ENCODE peak calls at places on chromosomes 12 and 14, in four cellular contexts. Q is kidney, G is K562, M is iPS DF 6.9. U is an unnamed sample.

GRCh38 chr12:129870796-129871195 is 33.0 kb downstream of the TMEM132D start:
- DNase-seq in G (no peak), Q (no peak), M (no peak), U (no peak)

GRCh38 chr12:88922816-88923215 is 342.5 kb upstream of the KITLG start:
- DNase-seq in M (no peak), Q (no peak), G (no peak), U (no peak)

GRCh38 chr12:75725505-75726120 is 214.2 kb upstream of the KRR1 start:
- DNase-seq in Q (no peak), M (no peak), G (peak; percentile 25), U (no peak)

GRCh38 chr12:1839956-1840550 is 19.7 kb downstream of the LRTM2 start:
- DNase-seq in M (no peak), Q (no peak), G (no peak), U (no peak)

GRCh38 chr12:49121047-49121696 is 10.0 kb downstream of the TUBA1B start:
- DNase-seq in Q (no peak), M (no peak), G (peak; percentile 65), U (peak; percentile 54)

GRCh38 chr14:20781805-20782204 is 737 bp downstream of the RNASE6 start:
- DNase-seq in G (no peak), M (no peak), Q (no peak), U (no peak)

GRCh38 chr12:103560604-103561101 is 26.4 kb upstream of the STAB2 start:
- DNase-seq in M (no peak), Q (no peak), G (no peak), U (no peak)

GRCh38 chr12:52789637-52790426 is 6.1 kb downstream of the KRT3 start:
- DNase-seq in Q (peak; percentile 74), M (no peak), G (peak; percentile 83), U (peak; percentile 7)

GRCh38 chr12:94282675-94283074 is 134.3 kb downstream of the PLXNC1 start:
- DNase-seq in M (no peak), G (no peak), Q (no peak), U (no peak)

GRCh38 chr12:32548691-32549412 is 130.2 kb upstream of the DNM1L start:
- DNase-seq in Q (no peak), G (no peak), M (no peak), U (peak; percentile 44)

GRCh38 chr14:58535084-58535483 is 102.7 kb upstream of the DACT1 start:
- DNase-seq in M (no peak), G (no peak), Q (no peak), U (no peak)

DNA sequence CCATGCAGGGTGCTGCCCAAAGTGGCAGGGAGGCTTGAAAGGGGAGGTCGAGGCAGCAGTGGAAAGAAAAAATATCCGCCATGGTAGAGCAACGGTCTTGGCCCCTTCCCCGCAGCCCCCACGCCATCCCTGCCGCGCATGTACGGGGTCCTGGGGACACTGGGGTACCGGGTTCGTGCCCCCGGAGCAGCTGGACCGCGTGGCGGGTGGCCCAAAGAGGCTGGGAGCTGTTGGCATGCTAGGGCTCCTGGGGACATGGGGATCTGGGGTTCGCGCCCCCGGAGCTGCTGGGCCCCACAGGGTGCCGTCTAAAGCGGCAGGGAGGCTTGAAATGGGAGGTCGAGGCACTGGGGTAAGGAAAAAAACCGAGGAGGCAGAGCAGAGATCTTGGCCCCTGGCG is 316.5 kb downstream of the ALG10 start:
- DNase-seq in G (no peak), Q (no peak), M (no peak), U (no peak)
- H3K9me3 ChIP-seq in G (no peaks in the 10 kb centered on the region), Q (no peaks in the 10 kb centered on the region), M (peaks cover 22% of the 10 kb centered on the region), U (no peaks in the 10 kb centered on the region)

GRCh38 chr12:108840605-108841328 is 16.6 kb downstream of the SSH1 start:
- DNase-seq in G (no peak), Q (no peak), M (no peak), U (no peak)
- H3K27ac ChIP-seq in G (no peak overlapping the region), Q (peak overlapping the region; percentile 51), M (no peak overlapping the region), U (peak overlapping the region; percentile 77)

GRCh38 chr14:18688346-18688745 is 87.4 kb downstream of the OR11H12 start:
- DNase-seq in M (no peak), G (no peak), Q (no peak), U (no peak)
- H3K9me3 ChIP-seq in M (peaks cover 6% of the 10 kb centered on the region), G (no peaks in the 10 kb centered on the region), Q (no peaks in the 10 kb centered on the region), U (no peaks in the 10 kb centered on the region)

GRCh38 chr12:109435428-109436180 is 41.5 kb downstream of the KCTD10 start:
- DNase-seq in M (no peak), G (no peak), Q (no peak), U (no peak)
- H3K27ac ChIP-seq in M (no peak overlapping the region), G (no peak overlapping the region), Q (no peak overlapping the region), U (no peak overlapping the region)

DNA sequence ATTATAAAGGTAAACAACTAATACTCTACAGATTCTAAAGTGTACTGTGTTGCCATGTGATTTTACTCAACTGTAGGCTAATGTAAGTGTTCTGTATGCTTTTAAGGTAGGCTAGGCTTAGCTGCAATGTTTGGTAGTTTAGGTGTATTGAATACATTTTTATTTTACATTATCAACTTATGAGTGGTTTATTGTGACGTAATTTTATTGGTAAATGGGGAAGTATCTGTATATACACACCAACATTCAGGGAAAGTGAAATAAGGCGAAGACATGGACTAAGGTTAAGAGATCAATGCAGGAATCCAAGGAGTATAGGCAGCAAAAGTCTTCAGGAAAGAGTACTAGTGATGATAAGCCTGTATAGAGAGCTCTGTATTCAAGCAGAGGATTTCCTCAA is 365.8 kb upstream of the MGAT4C start:
- DNase-seq in G (no peak), M (no peak), Q (no peak), U (no peak)
- H3K9me3 ChIP-seq in G (no peaks in the 10 kb centered on the region), M (no peaks in the 10 kb centered on the region), Q (peaks cover 6% of the 10 kb centered on the region), U (no peaks in the 10 kb centered on the region)

DNA sequence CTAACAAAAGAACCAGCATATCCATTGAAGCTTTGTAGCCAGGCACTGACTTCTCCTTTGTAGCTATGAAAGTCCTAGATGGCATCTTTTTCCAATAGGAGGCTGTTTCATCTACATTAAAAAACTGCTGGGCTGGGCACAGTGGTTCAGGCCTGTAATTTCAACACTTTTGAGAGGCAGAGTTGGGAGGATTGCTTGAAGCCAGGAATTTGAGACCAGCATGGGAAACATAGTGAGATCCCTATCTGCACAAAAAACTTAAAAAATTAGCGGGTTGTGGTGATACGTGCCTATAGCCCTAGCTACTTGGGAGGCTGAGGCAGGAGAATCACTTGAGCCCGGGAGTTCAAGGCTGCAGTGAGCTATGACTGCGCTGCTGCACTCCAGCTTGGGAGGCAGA is 167.7 kb downstream of the CALM1 start:
- DNase-seq in M (no peak), G (no peak), Q (no peak), U (no peak)
- H3K27ac ChIP-seq in M (no peak overlapping the region), G (no peak overlapping the region), Q (no peak overlapping the region), U (no peak overlapping the region)

GRCh38 chr14:106845286-106846087 is 1319.1 kb downstream of the TMEM121 start:
- DNase-seq in G (no peak), M (no peak), Q (peak; percentile 87), U (peak; percentile 72)
- H3K9me3 ChIP-seq in G (no peaks in the 10 kb centered on the region), M (peaks cover 27% of the 10 kb centered on the region), Q (no peaks in the 10 kb centered on the region), U (no peaks in the 10 kb centered on the region)

DNA sequence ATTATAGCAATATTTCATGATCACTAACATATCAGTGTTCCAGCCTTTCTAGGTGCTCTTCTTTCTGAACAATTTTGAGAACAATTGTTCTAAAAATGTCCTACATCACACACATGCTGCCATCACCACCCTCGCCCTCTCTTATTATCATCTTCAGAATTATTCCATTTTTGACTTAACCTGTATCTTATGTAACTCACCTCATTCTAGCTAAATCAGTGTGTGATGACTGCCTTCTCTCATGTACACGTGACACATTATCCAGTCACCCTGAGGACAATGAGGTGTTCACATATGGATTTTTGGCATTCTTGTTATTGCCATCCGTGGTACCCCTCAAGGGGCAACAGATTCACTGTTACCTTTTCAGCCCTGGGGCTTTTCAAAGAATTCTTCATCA is 87.3 kb downstream of the RFX4 start:
- DNase-seq in G (no peak), M (no peak), Q (no peak), U (no peak)
- H3K27ac ChIP-seq in G (no peak overlapping the region), M (no peak overlapping the region), Q (no peak overlapping the region), U (no peak overlapping the region)

GRCh38 chr14:105864651-105865265 is 338.4 kb downstream of the TMEM121 start:
- DNase-seq in Q (peak; percentile 60), G (no peak), M (no peak), U (no peak)
- H3K9me3 ChIP-seq in Q (no peaks in the 10 kb centered on the region), G (no peaks in the 10 kb centered on the region), M (peaks cover 27% of the 10 kb centered on the region), U (no peaks in the 10 kb centered on the region)